ENCODE peak calls at places on chromosome 10, in eight cellular contexts. One of them, this sample, is unnamed.

GRCh38 chr10:88763441-88763840 is 3.6 kb downstream of the LIPN start:
- DNase-seq in endothelial cell of umbilical vein: no peak
- DNase-seq in suprapubic skin: no peak
- DNase-seq in Panc1: no peak
- DNase-seq in HCT116: no peak
- DNase-seq in breast epithelium: no peak
- DNase-seq in sigmoid colon: no peak
- DNase-seq in esophagus muscularis mucosa: no peak
- DNase-seq in this sample: no peak

GRCh38 chr10:28505359-28505959 is 27.5 kb upstream of the WAC start:
- DNase-seq in endothelial cell of umbilical vein: no peak
- DNase-seq in sigmoid colon: no peak
- DNase-seq in suprapubic skin: no peak
- DNase-seq in Panc1: no peak
- DNase-seq in HCT116: no peak
- DNase-seq in breast epithelium: peak; percentile 20
- DNase-seq in esophagus muscularis mucosa: no peak
- DNase-seq in this sample: no peak

GRCh38 chr10:61475449-61475873 is 22.3 kb upstream of the TMEM26 start:
- DNase-seq in breast epithelium: no peak
- DNase-seq in HCT116: no peak
- DNase-seq in esophagus muscularis mucosa: no peak
- DNase-seq in sigmoid colon: no peak
- DNase-seq in suprapubic skin: no peak
- DNase-seq in Panc1: no peak
- DNase-seq in endothelial cell of umbilical vein: peak; percentile 94
- DNase-seq in this sample: no peak

GRCh38 chr10:97222346-97222961 is 36.7 kb upstream of the SLIT1 start:
- DNase-seq in Panc1: no peak
- DNase-seq in endothelial cell of umbilical vein: no peak
- DNase-seq in suprapubic skin: no peak
- DNase-seq in sigmoid colon: no peak
- DNase-seq in breast epithelium: no peak
- DNase-seq in esophagus muscularis mucosa: no peak
- DNase-seq in HCT116: no peak
- DNase-seq in this sample: no peak

GRCh38 chr10:30781571-30782542 is 152.3 kb upstream of the LYZL2 start:
- DNase-seq in Panc1: no peak
- DNase-seq in sigmoid colon: no peak
- DNase-seq in suprapubic skin: no peak
- DNase-seq in esophagus muscularis mucosa: no peak
- DNase-seq in breast epithelium: no peak
- DNase-seq in HCT116: no peak
- DNase-seq in endothelial cell of umbilical vein: no peak
- DNase-seq in this sample: no peak

GRCh38 chr10:103238506-103239252 is 7.0 kb upstream of the RPEL1 start:
- DNase-seq in sigmoid colon: no peak
- DNase-seq in breast epithelium: peak; percentile 32
- DNase-seq in esophagus muscularis mucosa: no peak
- DNase-seq in HCT116: peak; percentile 84
- DNase-seq in Panc1: no peak
- DNase-seq in endothelial cell of umbilical vein: peak; percentile 52
- DNase-seq in suprapubic skin: no peak
- DNase-seq in this sample: no peak

GRCh38 chr10:90062786-90063185 is 361.4 kb downstream of the KIF20B start:
- DNase-seq in suprapubic skin: no peak
- DNase-seq in endothelial cell of umbilical vein: no peak
- DNase-seq in esophagus muscularis mucosa: no peak
- DNase-seq in HCT116: no peak
- DNase-seq in breast epithelium: no peak
- DNase-seq in sigmoid colon: no peak
- DNase-seq in Panc1: no peak
- DNase-seq in this sample: no peak

GRCh38 chr10:80204193-80204714 is 1.1 kb downstream of the ANXA11 start:
- DNase-seq in breast epithelium: no peak
- DNase-seq in esophagus muscularis mucosa: no peak
- DNase-seq in sigmoid colon: no peak
- DNase-seq in HCT116: no peak
- DNase-seq in endothelial cell of umbilical vein: no peak
- DNase-seq in suprapubic skin: no peak
- DNase-seq in Panc1: no peak
- DNase-seq in this sample: no peak

DNA sequence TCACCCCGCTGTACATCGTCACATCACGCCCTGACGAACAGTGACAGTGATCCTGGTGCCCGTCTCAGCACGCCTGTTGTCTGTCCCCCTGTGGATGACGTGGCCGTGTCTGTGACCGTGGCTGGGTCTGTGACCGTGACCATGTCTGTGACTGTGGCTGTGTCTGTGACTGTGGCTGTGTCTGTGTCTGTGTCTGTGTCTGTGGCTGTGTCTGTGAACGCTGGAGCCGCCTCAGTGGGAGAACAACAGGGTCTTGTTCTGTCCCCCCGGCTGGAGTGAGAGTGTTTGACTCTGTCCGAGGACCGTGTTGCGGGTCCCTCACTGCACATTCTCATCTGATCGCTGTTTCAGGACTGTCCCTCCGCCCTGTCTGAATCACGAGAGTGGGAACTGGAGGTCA is 202.2 kb downstream of the TCERG1L start:
- DNase-seq in HCT116: no peak
- DNase-seq in endothelial cell of umbilical vein: no peak
- DNase-seq in suprapubic skin: no peak
- DNase-seq in sigmoid colon: no peak
- DNase-seq in esophagus muscularis mucosa: no peak
- DNase-seq in breast epithelium: no peak
- DNase-seq in Panc1: no peak
- DNase-seq in this sample: no peak
- H3K27me3 ChIP-seq in HCT116: no peaks in the 10 kb centered on the region
- H3K27me3 ChIP-seq in endothelial cell of umbilical vein: no peaks in the 10 kb centered on the region
- H3K27me3 ChIP-seq in suprapubic skin: no peaks in the 10 kb centered on the region
- H3K27me3 ChIP-seq in sigmoid colon: no peaks in the 10 kb centered on the region
- H3K27me3 ChIP-seq in esophagus muscularis mucosa: peaks cover 12% of the 10 kb centered on the region
- H3K27me3 ChIP-seq in breast epithelium: peaks cover 8% of the 10 kb centered on the region
- H3K27me3 ChIP-seq in Panc1: no peaks in the 10 kb centered on the region
- H3K27me3 ChIP-seq in this sample: no peaks in the 10 kb centered on the region

GRCh38 chr10:112812571-112812970 is 137.5 kb upstream of the TCF7L2 start:
- DNase-seq in suprapubic skin: no peak
- DNase-seq in sigmoid colon: no peak
- DNase-seq in breast epithelium: no peak
- DNase-seq in Panc1: no peak
- DNase-seq in esophagus muscularis mucosa: no peak
- DNase-seq in HCT116: no peak
- DNase-seq in endothelial cell of umbilical vein: no peak
- DNase-seq in this sample: no peak

GRCh38 chr10:112811741-112812551 is 138.1 kb upstream of the TCF7L2 start:
- DNase-seq in sigmoid colon: no peak
- DNase-seq in breast epithelium: peak; percentile 60
- DNase-seq in esophagus muscularis mucosa: no peak
- DNase-seq in HCT116: peak; percentile 91
- DNase-seq in Panc1: peak; percentile 62
- DNase-seq in suprapubic skin: peak; percentile 79
- DNase-seq in endothelial cell of umbilical vein: peak; percentile 69
- DNase-seq in this sample: no peak

GRCh38 chr10:112807013-112807412 is 143.0 kb upstream of the TCF7L2 start:
- DNase-seq in HCT116: no peak
- DNase-seq in breast epithelium: no peak
- DNase-seq in Panc1: no peak
- DNase-seq in sigmoid colon: no peak
- DNase-seq in endothelial cell of umbilical vein: no peak
- DNase-seq in esophagus muscularis mucosa: no peak
- DNase-seq in suprapubic skin: no peak
- DNase-seq in this sample: peak; percentile 28

GRCh38 chr10:112813866-112814596 is 136.0 kb upstream of the TCF7L2 start:
- DNase-seq in breast epithelium: no peak
- DNase-seq in suprapubic skin: no peak
- DNase-seq in esophagus muscularis mucosa: no peak
- DNase-seq in HCT116: no peak
- DNase-seq in sigmoid colon: no peak
- DNase-seq in Panc1: no peak
- DNase-seq in endothelial cell of umbilical vein: no peak
- DNase-seq in this sample: no peak

DNA sequence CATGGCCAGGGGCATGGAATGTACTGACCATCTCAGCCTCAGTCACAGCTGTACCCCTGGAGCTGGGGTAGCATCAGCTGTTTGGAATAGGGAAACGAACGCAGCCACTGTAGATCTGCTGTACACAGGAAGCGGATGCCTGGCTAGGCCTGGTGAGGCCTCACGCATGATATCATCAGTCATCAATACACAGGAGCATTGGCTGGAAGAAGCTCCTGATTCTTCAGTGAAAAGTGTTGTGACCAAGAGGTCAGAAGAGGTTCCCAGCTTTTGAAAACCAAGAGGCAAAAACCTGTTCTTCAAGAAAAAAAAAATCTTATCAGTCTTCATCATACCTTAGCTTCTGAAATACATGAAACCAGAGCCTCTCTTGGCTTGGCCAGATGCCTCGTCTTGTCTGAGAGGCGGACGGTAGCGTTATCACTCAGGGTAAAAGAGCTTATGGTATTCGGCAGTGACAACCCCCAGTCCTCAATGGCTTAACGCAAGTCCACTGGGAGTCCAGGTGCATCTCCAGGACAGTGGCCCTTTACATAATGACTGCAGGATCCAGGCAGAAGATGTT is 139.3 kb upstream of the TCF7L2 start:
- DNase-seq in esophagus muscularis mucosa: no peak
- DNase-seq in breast epithelium: no peak
- DNase-seq in HCT116: no peak
- DNase-seq in endothelial cell of umbilical vein: no peak
- DNase-seq in Panc1: no peak
- DNase-seq in sigmoid colon: no peak
- DNase-seq in suprapubic skin: no peak
- DNase-seq in this sample: no peak
- H3K4me1 ChIP-seq in esophagus muscularis mucosa: peaks cover 15% of the 10 kb centered on the region
- H3K4me1 ChIP-seq in breast epithelium: no peaks in the 10 kb centered on the region
- H3K4me1 ChIP-seq in HCT116: peaks cover 77% of the 10 kb centered on the region
- H3K4me1 ChIP-seq in endothelial cell of umbilical vein: peaks cover 8% of the 10 kb centered on the region
- H3K4me1 ChIP-seq in Panc1: peaks cover 23% of the 10 kb centered on the region
- H3K4me1 ChIP-seq in sigmoid colon: peaks cover 10% of the 10 kb centered on the region
- H3K4me1 ChIP-seq in suprapubic skin: peaks cover 12% of the 10 kb centered on the region
- H3K4me1 ChIP-seq in this sample: peaks cover 18% of the 10 kb centered on the region

GRCh38 chr10:7378602-7379403 is 32.0 kb downstream of the SFMBT2 start:
- DNase-seq in HCT116: no peak
- DNase-seq in esophagus muscularis mucosa: no peak
- DNase-seq in sigmoid colon: peak; percentile 2
- DNase-seq in suprapubic skin: no peak
- DNase-seq in Panc1: no peak
- DNase-seq in breast epithelium: no peak
- DNase-seq in endothelial cell of umbilical vein: no peak
- DNase-seq in this sample: no peak

GRCh38 chr10:7377614-7378248 is 33.1 kb downstream of the SFMBT2 start:
- DNase-seq in esophagus muscularis mucosa: no peak
- DNase-seq in endothelial cell of umbilical vein: no peak
- DNase-seq in sigmoid colon: no peak
- DNase-seq in suprapubic skin: no peak
- DNase-seq in Panc1: no peak
- DNase-seq in HCT116: no peak
- DNase-seq in breast epithelium: no peak
- DNase-seq in this sample: no peak

GRCh38 chr10:7373039-7373438 is 37.8 kb downstream of the SFMBT2 start:
- DNase-seq in breast epithelium: no peak
- DNase-seq in endothelial cell of umbilical vein: no peak
- DNase-seq in HCT116: no peak
- DNase-seq in suprapubic skin: no peak
- DNase-seq in Panc1: no peak
- DNase-seq in sigmoid colon: no peak
- DNase-seq in esophagus muscularis mucosa: no peak
- DNase-seq in this sample: no peak

GRCh38 chr10:7372504-7372903 is 38.3 kb downstream of the SFMBT2 start:
- DNase-seq in esophagus muscularis mucosa: no peak
- DNase-seq in suprapubic skin: no peak
- DNase-seq in breast epithelium: no peak
- DNase-seq in Panc1: no peak
- DNase-seq in HCT116: no peak
- DNase-seq in endothelial cell of umbilical vein: no peak
- DNase-seq in sigmoid colon: no peak
- DNase-seq in this sample: no peak

DNA sequence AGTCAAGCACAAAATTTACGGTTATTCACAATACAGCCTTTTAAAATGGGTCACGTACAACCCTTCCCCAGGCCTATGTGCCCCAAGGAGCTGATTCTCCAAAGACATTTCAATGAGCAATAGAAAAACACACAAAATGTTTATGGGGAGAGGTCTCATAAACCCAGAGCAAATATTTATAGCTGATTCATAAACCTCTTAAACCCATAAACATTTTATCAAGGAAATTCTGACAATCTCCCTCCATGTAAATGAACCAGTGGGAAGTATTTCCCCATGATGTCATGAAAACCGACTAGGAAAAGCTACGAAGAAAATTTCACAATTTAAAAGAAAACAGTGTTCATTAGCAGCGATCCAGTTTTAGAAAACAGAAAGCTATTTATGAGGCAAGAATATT is 36.0 kb downstream of the SFMBT2 start:
- DNase-seq in esophagus muscularis mucosa: no peak
- DNase-seq in suprapubic skin: no peak
- DNase-seq in sigmoid colon: no peak
- DNase-seq in HCT116: no peak
- DNase-seq in breast epithelium: no peak
- DNase-seq in endothelial cell of umbilical vein: no peak
- DNase-seq in Panc1: no peak
- DNase-seq in this sample: no peak
- TF ChIP-seq POLR2AphosphoS5 in esophagus muscularis mucosa: no peak
- TF ChIP-seq POLR2AphosphoS5 in suprapubic skin: no peak
- TF ChIP-seq POLR2AphosphoS5 in sigmoid colon: no peak
- TF ChIP-seq POLR2AphosphoS5 in HCT116: no peak
- TF ChIP-seq POLR2AphosphoS5 in breast epithelium: no peak
- TF ChIP-seq POLR2AphosphoS5 in endothelial cell of umbilical vein: no peak
- TF ChIP-seq POLR2AphosphoS5 in Panc1: no peak
- TF ChIP-seq POLR2AphosphoS5 in this sample: no peak

GRCh38 chr10:70441161-70441876 is at the start of gene NODAL:
- DNase-seq in sigmoid colon: no peak
- DNase-seq in Panc1: no peak
- DNase-seq in suprapubic skin: no peak
- DNase-seq in endothelial cell of umbilical vein: no peak
- DNase-seq in HCT116: no peak
- DNase-seq in breast epithelium: no peak
- DNase-seq in esophagus muscularis mucosa: no peak
- DNase-seq in this sample: no peak

GRCh38 chr10:70441877-70442205 is 360 bp upstream of the NODAL start:
- DNase-seq in HCT116: no peak
- DNase-seq in sigmoid colon: no peak
- DNase-seq in endothelial cell of umbilical vein: no peak
- DNase-seq in suprapubic skin: no peak
- DNase-seq in Panc1: no peak
- DNase-seq in esophagus muscularis mucosa: no peak
- DNase-seq in breast epithelium: no peak
- DNase-seq in this sample: no peak

GRCh38 chr10:70442332-70442988 is 979 bp upstream of the NODAL start:
- DNase-seq in suprapubic skin: no peak
- DNase-seq in Panc1: no peak
- DNase-seq in HCT116: no peak
- DNase-seq in sigmoid colon: no peak
- DNase-seq in endothelial cell of umbilical vein: no peak
- DNase-seq in esophagus muscularis mucosa: no peak
- DNase-seq in breast epithelium: no peak
- DNase-seq in this sample: no peak

GRCh38 chr10:70437721-70438120 is 3.8 kb downstream of the NODAL start:
- DNase-seq in esophagus muscularis mucosa: no peak
- DNase-seq in breast epithelium: no peak
- DNase-seq in sigmoid colon: peak; percentile 12
- DNase-seq in Panc1: no peak
- DNase-seq in HCT116: no peak
- DNase-seq in endothelial cell of umbilical vein: no peak
- DNase-seq in suprapubic skin: no peak
- DNase-seq in this sample: no peak

DNA sequence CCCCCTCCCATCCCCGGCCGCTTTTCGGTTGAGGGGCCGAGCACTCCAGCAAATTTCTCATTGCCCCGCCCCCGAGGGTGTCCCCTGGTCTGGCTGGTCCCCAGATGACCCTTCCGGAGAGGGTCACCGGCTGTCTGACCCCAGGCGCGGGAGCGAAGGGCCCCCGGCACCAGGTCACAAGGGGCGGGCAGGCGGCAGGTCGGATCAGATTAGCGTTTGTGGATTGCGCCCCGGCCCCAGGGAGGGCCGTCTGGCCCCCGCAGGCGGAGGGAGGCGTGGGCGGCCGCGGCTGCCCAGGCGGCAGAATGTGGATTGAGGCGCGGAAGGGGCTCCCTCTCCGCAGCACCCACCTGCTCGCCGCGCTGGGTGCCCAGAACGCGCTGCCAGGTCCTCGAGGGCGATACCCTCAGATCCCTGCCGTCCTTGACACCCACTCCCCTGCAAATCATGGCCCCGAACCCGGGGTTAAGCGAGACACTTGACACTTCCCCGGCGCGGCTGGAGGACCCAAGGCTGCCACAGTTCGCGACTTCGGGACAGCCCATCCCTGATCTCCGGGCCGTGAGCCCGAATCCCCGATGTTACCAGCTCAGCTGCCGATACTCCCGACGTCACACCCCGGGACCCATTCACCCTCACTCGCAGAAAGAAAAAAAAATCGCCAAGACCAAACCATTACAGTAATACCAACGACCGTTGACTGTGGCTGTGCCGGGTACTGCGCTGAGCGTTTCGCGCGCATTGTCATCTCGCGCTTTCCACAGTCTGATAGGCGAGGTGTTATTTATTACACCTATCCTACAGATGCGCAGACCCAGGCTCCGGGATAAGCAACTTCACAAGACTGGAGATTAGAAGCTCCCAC is 953 bp downstream of the NODAL start:
- DNase-seq in sigmoid colon: no peak
- DNase-seq in breast epithelium: no peak
- DNase-seq in esophagus muscularis mucosa: no peak
- DNase-seq in endothelial cell of umbilical vein: no peak
- DNase-seq in suprapubic skin: no peak
- DNase-seq in HCT116: no peak
- DNase-seq in Panc1: no peak
- DNase-seq in this sample: no peak
- H3K27me3 ChIP-seq in sigmoid colon: peaks cover 18% of the 10 kb centered on the region
- H3K27me3 ChIP-seq in breast epithelium: peaks cover 34% of the 10 kb centered on the region
- H3K27me3 ChIP-seq in esophagus muscularis mucosa: peaks cover 35% of the 10 kb centered on the region
- H3K27me3 ChIP-seq in endothelial cell of umbilical vein: peaks cover 50% of the 10 kb centered on the region
- H3K27me3 ChIP-seq in suprapubic skin: peaks cover 44% of the 10 kb centered on the region
- H3K27me3 ChIP-seq in HCT116: no peaks in the 10 kb centered on the region
- H3K27me3 ChIP-seq in Panc1: no peaks in the 10 kb centered on the region
- H3K27me3 ChIP-seq in this sample: no peaks in the 10 kb centered on the region